ENCODE peak calls at places on chromosomes 13 and 19, in nine cellular contexts. U is heart left ventricle, B is tibial nerve, O is transverse colon, Y is body of pancreas, W is upper lobe of left lung, I is HepG2, X is IMR-90, D is uterus. F is an unnamed sample. For H3K9me3 and H3K4me1, the result is how much of the 10 kb centered on the place peaks cover.

GRCh38 chr13:98143601-98144500 is 957 bp downstream of the FARP1 start:
- DNase-seq in B (no peak), W (peak), X (peak), Y (peak), U (peak), I (no peak), D (peak), O (peak), F (peak)

GRCh38 chr13:53343345-53343744 is 314.7 kb downstream of the OLFM4 start:
- DNase-seq in O (no peak), U (no peak), I (no peak), B (no peak), D (no peak), Y (no peak), X (no peak), W (no peak), F (no peak)

GRCh38 chr19:42443944-42444398 is 1.2 kb upstream of the CXCL17 start:
- DNase-seq in W (no peak), I (peak), Y (peak), O (no peak), X (no peak), D (no peak), U (no peak), B (no peak), F (no peak)

GRCh38 chr19:15251749-15252397 is 19.6 kb upstream of the EPHX3 start:
- DNase-seq in Y (peak), B (peak), D (peak), O (peak), I (peak), W (no peak), U (peak), X (peak), F (peak)

GRCh38 chr13:52104624-52105023 is 24.2 kb downstream of the NEK5 start:
- DNase-seq in O (no peak), D (no peak), B (no peak), W (no peak), I (peak), Y (no peak), X (peak), U (no peak), F (no peak)

GRCh38 chr13:106133025-106133424 is 402.4 kb downstream of the EFNB2 start:
- DNase-seq in U (no peak), Y (no peak), D (no peak), O (no peak), W (no peak), I (no peak), B (no peak), X (peak), F (no peak)

GRCh38 chr19:47786566-47786965 is 8.1 kb downstream of the SELENOW start:
- DNase-seq in Y (no peak), D (no peak), X (no peak), O (no peak), W (no peak), U (no peak), I (no peak), B (no peak), F (no peak)

GRCh38 chr13:28467886-28468519 is 26.9 kb downstream of the FLT1 start:
- DNase-seq in B (no peak), O (no peak), X (no peak), Y (peak), W (no peak), I (no peak), U (no peak), D (no peak), F (no peak)

GRCh38 chr13:72808917-72809500 is 27.1 kb downstream of the PIBF1 start:
- DNase-seq in W (no peak), X (peak), I (peak), U (no peak), B (no peak), O (no peak), D (no peak), Y (no peak), F (no peak)

GRCh38 chr13:58587183-58587582 is 955.6 kb downstream of the PCDH17 start:
- DNase-seq in U (no peak), O (no peak), X (no peak), I (no peak), Y (no peak), D (no peak), B (no peak), W (no peak), F (no peak)

GRCh38 chr19:58570770-58571574 is 2.2 kb downstream of the MZF1 start:
- DNase-seq in D (peak), B (no peak), X (no peak), Y (peak), U (peak), I (no peak), W (peak), O (peak), F (no peak)

GRCh38 chr13:68380041-68380973 is 1150.2 kb upstream of the PCDH9 start:
- DNase-seq in U (no peak), I (peak), O (no peak), W (no peak), D (no peak), B (no peak), Y (no peak), X (no peak), F (no peak)

GRCh38 chr19:6519289-6519688 is 11.5 kb upstream of the TNFSF9 start:
- DNase-seq in Y (no peak), X (peak), U (no peak), W (no peak), I (no peak), O (no peak), B (no peak), D (no peak), F (no peak)

GRCh38 chr19:367561-367960 is 23.0 kb upstream of the MIER2 start:
- DNase-seq in W (no peak), U (no peak), B (no peak), D (no peak), I (no peak), O (no peak), Y (no peak), X (no peak), F (no peak)

GRCh38 chr13:68190826-68191225 is 960.7 kb upstream of the PCDH9 start:
- DNase-seq in O (no peak), X (no peak), Y (no peak), I (peak), W (no peak), D (no peak), U (no peak), B (no peak), F (no peak)

GRCh38 chr19:30086916-30087315 is 144.9 kb downstream of the URI1 start:
- DNase-seq in O (no peak), I (no peak), B (no peak), U (no peak), W (no peak), Y (no peak), D (no peak), X (no peak), F (no peak)

GRCh38 chr19:48152552-48152951 is 17.6 kb downstream of the LIG1 start:
- DNase-seq in B (peak), X (peak), I (peak), D (peak), W (peak), Y (peak), O (peak), U (peak), F (peak)

GRCh38 chr19:8648240-8648639 is 17.8 kb downstream of the NFILZ start:
- DNase-seq in O (no peak), B (no peak), Y (peak), I (no peak), U (no peak), W (no peak), D (no peak), X (no peak), F (no peak)

GRCh38 chr13:76729690-76730089 is 156.5 kb downstream of the KCTD12 start:
- DNase-seq in D (no peak), U (no peak), I (no peak), X (no peak), B (no peak), O (no peak), W (no peak), Y (no peak), F (no peak)

GRCh38 chr19:38291855-38292254 is 12.2 kb upstream of the C19orf33 start:
- DNase-seq in U (no peak), I (no peak), X (no peak), D (no peak), W (no peak), O (no peak), Y (no peak), B (no peak), F (no peak)

GRCh38 chr13:105202384-105202783 is 1333.1 kb downstream of the EFNB2 start:
- DNase-seq in D (no peak), X (peak), Y (no peak), I (no peak), U (no peak), O (no peak), B (no peak), W (no peak), F (no peak)

GRCh38 chr19:12884926-12885748 is 1.9 kb downstream of the KLF1 start:
- DNase-seq in X (peak), O (peak), W (peak), U (peak), D (no peak), I (peak), B (no peak), Y (peak), F (peak)

GRCh38 chr19:9970481-9970880 is 34.2 kb upstream of the OLFM2 start:
- DNase-seq in X (no peak), Y (no peak), W (no peak), I (no peak), U (no peak), B (no peak), O (no peak), D (no peak), F (no peak)

GRCh38 chr19:32750441-32751055 is 31.0 kb downstream of the TDRD12 start:
- DNase-seq in D (no peak), Y (no peak), X (no peak), O (no peak), B (no peak), U (no peak), W (no peak), I (no peak), F (no peak)

GRCh38 chr13:81498969-81499368 is 1158.0 kb upstream of the SPRY2 start:
- DNase-seq in Y (no peak), B (no peak), U (no peak), I (no peak), D (no peak), X (no peak), O (no peak), W (no peak), F (no peak)

GRCh38 chr13:50735071-50735470 is 108.4 kb downstream of the DLEU7 start:
- DNase-seq in Y (no peak), D (no peak), O (no peak), I (no peak), B (no peak), U (no peak), X (no peak), W (no peak), F (no peak)

GRCh38 chr19:7497292-7497691 is 8.5 kb upstream of the PEX11G start:
- DNase-seq in O (no peak), X (no peak), B (no peak), Y (no peak), I (no peak), D (no peak), U (no peak), W (no peak), F (no peak)

GRCh38 chr13:107329991-107330390 is 762.1 kb upstream of the ARGLU1 start:
- DNase-seq in O (no peak), U (no peak), X (peak), W (no peak), Y (no peak), D (no peak), B (no peak), I (no peak), F (no peak)

GRCh38 chr13:45433381-45433790 is 15.2 kb upstream of the SLC25A30 start:
- DNase-seq in X (no peak), W (no peak), D (no peak), I (peak), Y (no peak), O (no peak), U (no peak), B (no peak), F (no peak)

GRCh38 chr13:99467764-99468163 is 33.5 kb upstream of the TM9SF2 start:
- DNase-seq in D (no peak), O (no peak), U (no peak), Y (peak), B (no peak), W (no peak), I (no peak), X (peak), F (no peak)

GRCh38 chr13:24071016-24071415 is 89.5 kb upstream of the SPATA13 start:
- DNase-seq in X (no peak), Y (no peak), U (no peak), D (no peak), B (no peak), W (no peak), I (no peak), O (no peak), F (no peak)

GRCh38 chr13:44146162-44146561 is 227.5 kb upstream of the SERP2 start:
- DNase-seq in X (no peak), U (no peak), D (no peak), I (no peak), W (no peak), Y (no peak), B (peak), O (no peak), F (no peak)

GRCh38 chr13:73610799-73611592 is 523.2 kb downstream of the KLF12 start:
- DNase-seq in I (no peak), B (no peak), Y (no peak), O (no peak), X (no peak), U (no peak), W (no peak), D (no peak), F (no peak)

GRCh38 chr13:110559429-110559943 is 2.0 kb downstream of the RAB20 start:
- DNase-seq in I (no peak), X (peak), Y (peak), B (no peak), D (peak), W (peak), O (peak), U (peak), F (peak)

GRCh38 chr13:73625562-73626339 is 508.5 kb downstream of the KLF12 start:
- DNase-seq in Y (no peak), D (no peak), X (no peak), U (no peak), W (no peak), I (no peak), O (no peak), B (no peak), F (no peak)

GRCh38 chr19:14366529-14366928 is 14.7 kb upstream of the ADGRE5 start:
- DNase-seq in B (peak), W (peak), O (peak), I (peak), X (peak), Y (peak), D (peak), U (peak), F (peak)

GRCh38 chr13:110915874-110916670 is 1.2 kb upstream of the ANKRD10 start:
- DNase-seq in D (no peak), U (no peak), O (no peak), X (peak), W (no peak), Y (no peak), I (peak), B (no peak), F (no peak)

GRCh38 chr19:45009625-45010255 is 8.5 kb downstream of the RELB start:
- DNase-seq in D (no peak), Y (no peak), W (no peak), O (no peak), B (no peak), X (no peak), U (no peak), I (no peak), F (no peak)

GRCh38 chr19:45010306-45010705 is 9.0 kb downstream of the RELB start:
- DNase-seq in O (no peak), U (no peak), Y (no peak), B (no peak), I (no peak), W (no peak), D (no peak), X (no peak), F (no peak)

GRCh38 chr19:45008554-45008953 is 7.3 kb downstream of the RELB start:
- DNase-seq in W (no peak), Y (no peak), B (no peak), O (peak), I (no peak), D (no peak), X (no peak), U (no peak), F (no peak)

GRCh38 chr19:45016388-45017314 is 15.4 kb downstream of the RELB start:
- DNase-seq in U (peak), B (peak), I (peak), Y (peak), O (peak), W (peak), X (peak), D (no peak), F (peak)

GRCh38 chr19:45011959-45012358 is 10.7 kb downstream of the RELB start:
- DNase-seq in W (no peak), O (no peak), D (no peak), X (no peak), I (no peak), B (no peak), U (no peak), Y (no peak), F (no peak)
- TF ChIP-seq POLR2A in W (no peak), O (no peak), D (no peak), X (no peak), I (no peak), B (no peak), U (no peak), Y (no peak), F (no peak)

GRCh38 chr19:20479483-20479882 is 86.1 kb downstream of the ZNF737 start:
- DNase-seq in U (no peak), I (no peak), D (no peak), X (no peak), Y (no peak), B (no peak), O (no peak), W (no peak), F (no peak)
- H3K9me3 ChIP-seq in U (under half), I (half or more), D (under half), X (under half), Y (under half), B (under half), O (under half), W (under half), F (under half)

GRCh38 chr13:114041493-114041892 is 67.6 kb upstream of the C13orf46 start:
- DNase-seq in D (no peak), X (no peak), I (no peak), U (no peak), O (no peak), B (no peak), Y (no peak), W (no peak), F (no peak)

GRCh38 chr13:114039471-114040141 is 65.7 kb upstream of the C13orf46 start:
- DNase-seq in W (no peak), I (no peak), Y (no peak), D (no peak), O (no peak), B (no peak), U (no peak), X (no peak), F (no peak)

GRCh38 chr13:114038211-114038613 is 64.3 kb upstream of the C13orf46 start:
- DNase-seq in O (no peak), U (no peak), W (no peak), B (no peak), Y (no peak), X (no peak), D (no peak), I (no peak), F (no peak)

GRCh38 chr13:114037674-114038073 is 63.8 kb upstream of the C13orf46 start:
- DNase-seq in W (no peak), U (no peak), Y (no peak), B (no peak), O (no peak), X (no peak), D (no peak), I (no peak), F (no peak)

GRCh38 chr13:114038900-114039299 is 65.0 kb upstream of the C13orf46 start:
- DNase-seq in Y (no peak), I (no peak), U (no peak), B (no peak), W (no peak), X (no peak), O (no peak), D (no peak), F (no peak)
- H3K4me1 ChIP-seq in Y (under half), I (under half), U (under half), B (half or more), W (under half), X (under half), O (under half), D (under half), F (under half)

GRCh38 chr19:1837625-1838105 is 10.6 kb downstream of the REXO1 start:
- DNase-seq in W (no peak), O (peak), Y (no peak), X (no peak), U (no peak), B (no peak), I (peak), D (no peak), F (no peak)

GRCh38 chr19:1840541-1841115 is 7.7 kb downstream of the REXO1 start:
- DNase-seq in D (no peak), Y (no peak), B (no peak), X (no peak), I (peak), W (no peak), U (peak), O (no peak), F (peak)

GRCh38 chr19:1837222-1837565 is 11.1 kb downstream of the REXO1 start:
- DNase-seq in Y (no peak), I (no peak), X (no peak), U (no peak), W (no peak), B (no peak), D (no peak), O (no peak), F (no peak)

GRCh38 chr19:1841209-1841924 is 6.9 kb downstream of the REXO1 start:
- DNase-seq in I (no peak), W (no peak), Y (no peak), X (no peak), U (no peak), B (no peak), D (no peak), O (no peak), F (no peak)

GRCh38 chr19:1839658-1840540 is 8.4 kb downstream of the REXO1 start:
- DNase-seq in D (no peak), W (no peak), I (peak), B (no peak), Y (no peak), U (no peak), X (no peak), O (peak), F (no peak)
- TF ChIP-seq POLR2A in D (no peak), W (no peak), I (peak), B (no peak), Y (no peak), U (no peak), X (no peak), O (peak), F (no peak)

GRCh38 chr19:21585491-21585890 is 80.1 kb downstream of the ZNF429 start:
- DNase-seq in O (no peak), U (no peak), D (no peak), X (no peak), Y (peak), I (no peak), W (no peak), B (no peak), F (no peak)

GRCh38 chr19:21587117-21587461 is 81.7 kb downstream of the ZNF429 start:
- DNase-seq in X (no peak), Y (peak), D (no peak), B (no peak), O (no peak), I (no peak), U (peak), W (no peak), F (peak)

GRCh38 chr19:21586341-21587116 is 81.1 kb downstream of the ZNF429 start:
- DNase-seq in O (peak), U (peak), I (no peak), X (no peak), W (no peak), B (no peak), D (no peak), Y (peak), F (no peak)

GRCh38 chr19:21581646-21582045 is 76.2 kb downstream of the ZNF429 start:
- DNase-seq in B (no peak), I (no peak), O (no peak), W (no peak), Y (peak), X (no peak), D (no peak), U (no peak), F (no peak)

DNA sequence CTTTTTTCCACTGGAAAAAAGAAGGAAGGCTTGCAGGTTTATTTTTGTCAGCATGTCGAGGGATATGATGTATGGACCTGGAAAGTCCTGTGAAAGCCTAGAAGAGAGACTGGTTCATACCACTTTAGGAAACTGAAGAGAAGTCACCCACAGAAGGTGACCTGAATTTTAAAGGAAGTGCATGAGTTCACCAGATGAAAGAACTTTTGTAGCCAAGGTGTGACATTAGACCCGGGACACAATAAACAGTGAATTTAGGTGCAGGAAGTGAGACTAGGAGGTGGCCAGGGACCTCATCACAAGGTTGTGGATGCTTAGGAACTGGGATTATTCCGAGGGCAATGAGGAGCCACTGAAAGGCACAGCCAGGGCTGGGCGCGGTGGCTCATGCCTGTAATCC is 79.1 kb downstream of the ZNF429 start:
- DNase-seq in X (no peak), D (no peak), I (no peak), O (no peak), Y (no peak), U (no peak), W (no peak), B (no peak), F (no peak)
- H3K9me3 ChIP-seq in X (under half), D (under half), I (half or more), O (under half), Y (under half), U (under half), W (under half), B (under half), F (under half)

GRCh38 chr19:41304706-41305483 is 5.1 kb upstream of the CCDC97 start:
- DNase-seq in I (no peak), X (no peak), Y (no peak), U (no peak), B (no peak), W (no peak), O (no peak), D (no peak), F (no peak)
- H3K4me1 ChIP-seq in I (under half), X (under half), Y (under half), U (under half), B (under half), W (under half), O (under half), D (under half), F (under half)